ENCODE peak calls at places on chromosome 20, in five cellular contexts. Y is GM12878, P is HepG2, L is HEK293T, G is K562. Z is an unnamed sample.

GRCh38 chr20:62391165-62392076 is 4.5 kb downstream of the RPS21 start:
- DNase-seq in G (no peak), P (no peak), L (no peak), Y (no peak), Z (no peak)

GRCh38 chr20:44901972-44902371 is 7.9 kb upstream of the PABPC1L start:
- DNase-seq in G (no peak), P (no peak), Y (no peak), L (no peak), Z (no peak)

GRCh38 chr20:46583411-46584214 is 33.2 kb upstream of the OCSTAMP start:
- DNase-seq in L (no peak), P (no peak), Y (no peak), G (no peak), Z (no peak)

GRCh38 chr20:19764207-19764606 is 6.1 kb downstream of the RIN2 start:
- DNase-seq in G (no peak), P (no peak), Y (no peak), L (no peak), Z (no peak)

GRCh38 chr20:19828233-19828632 is 70.2 kb downstream of the RIN2 start:
- DNase-seq in L (no peak), P (peak), G (no peak), Y (peak), Z (no peak)

GRCh38 chr20:34626978-34627377 is 49.9 kb downstream of the PIGU start:
- DNase-seq in Y (no peak), L (no peak), G (no peak), P (no peak), Z (no peak)

GRCh38 chr20:36214684-36215256 is 21.5 kb upstream of the AAR2 start:
- DNase-seq in Y (no peak), L (peak), G (peak), P (peak), Z (peak)

GRCh38 chr20:53774487-53775203 is 181.0 kb upstream of the ZNF217 start:
- DNase-seq in L (no peak), G (no peak), Y (no peak), P (no peak), Z (no peak)

GRCh38 chr20:3900187-3900604 is 11.0 kb downstream of the PANK2 start:
- DNase-seq in Y (no peak), L (no peak), P (no peak), G (no peak), Z (no peak)

GRCh38 chr20:53847118-53847842 is 223.1 kb downstream of the BCAS1 start:
- DNase-seq in G (no peak), P (no peak), Y (no peak), L (no peak), Z (no peak)

GRCh38 chr20:36572701-36573102 is 695 bp upstream of the TGIF2 start:
- DNase-seq in Y (no peak), P (peak), G (peak), L (peak), Z (peak)

GRCh38 chr20:19077370-19078220 is 134.8 kb upstream of the SLC24A3 start:
- DNase-seq in Y (no peak), L (no peak), P (no peak), G (no peak), Z (no peak)

GRCh38 chr20:41329435-41330342 is 10.9 kb upstream of the LPIN3 start:
- DNase-seq in P (peak), Y (no peak), G (no peak), L (no peak), Z (no peak)

GRCh38 chr20:33664085-33664761 is 2.1 kb downstream of the C20orf144 start:
- DNase-seq in P (no peak), L (no peak), G (no peak), Y (no peak), Z (peak)

GRCh38 chr20:426564-426963 is 18.5 kb downstream of the RBCK1 start:
- DNase-seq in Y (no peak), L (no peak), G (no peak), P (no peak), Z (no peak)

GRCh38 chr20:13128173-13128572 is 92.9 kb upstream of the ISM1 start:
- DNase-seq in P (no peak), G (no peak), Y (no peak), L (no peak), Z (no peak)

GRCh38 chr20:3661060-3661820 is 2.0 kb downstream of the GFRA4 start:
- DNase-seq in P (no peak), L (no peak), Y (no peak), G (no peak), Z (peak)

GRCh38 chr20:40663991-40664880 is 24.8 kb downstream of the MAFB start:
- DNase-seq in L (no peak), G (no peak), Y (no peak), P (no peak), Z (no peak)

GRCh38 chr20:63100926-63101699 is 94.3 kb upstream of the BHLHE23 start:
- DNase-seq in Y (no peak), G (no peak), P (no peak), L (no peak), Z (no peak)

GRCh38 chr20:36741072-36741471 is 4.8 kb downstream of the NDRG3 start:
- DNase-seq in P (no peak), G (no peak), Y (no peak), L (no peak), Z (peak)

GRCh38 chr20:9617940-9618339 is 103.5 kb downstream of the LAMP5 start:
- DNase-seq in P (peak), L (peak), Y (no peak), G (no peak), Z (peak)

GRCh38 chr20:12152996-12153395 is 235.3 kb downstream of the BTBD3 start:
- DNase-seq in P (peak), G (no peak), Y (no peak), L (no peak), Z (no peak)

GRCh38 chr20:57695012-57695411 is 14.8 kb downstream of the PMEPA1 start:
- DNase-seq in L (no peak), Y (no peak), P (no peak), G (no peak), Z (no peak)

GRCh38 chr20:23080521-23080920 is 5.6 kb downstream of the CD93 start:
- DNase-seq in L (no peak), G (no peak), Y (no peak), P (no peak), Z (no peak)

GRCh38 chr20:1377984-1378742 is 14.7 kb downstream of the FKBP1A start:
- DNase-seq in G (no peak), P (peak), L (no peak), Y (no peak), Z (no peak)

GRCh38 chr20:35821807-35822242 is 50.0 kb downstream of the PHF20 start:
- DNase-seq in Y (no peak), P (peak), G (no peak), L (no peak), Z (no peak)

GRCh38 chr20:37837934-37838333 is 65.0 kb upstream of the VSTM2L start:
- DNase-seq in P (no peak), L (no peak), Y (no peak), G (no peak), Z (peak)

GRCh38 chr20:34941224-34941623 is 14.4 kb downstream of the GSS start:
- DNase-seq in G (no peak), P (no peak), Y (no peak), L (no peak), Z (no peak)

GRCh38 chr20:23094927-23095326 is 8.8 kb upstream of the CD93 start:
- DNase-seq in L (no peak), Y (no peak), P (no peak), G (no peak), Z (no peak)

GRCh38 chr20:53942121-53942816 is 128.1 kb downstream of the BCAS1 start:
- DNase-seq in P (no peak), L (no peak), Y (peak), G (no peak), Z (no peak)

GRCh38 chr20:58293453-58293852 is 16.1 kb upstream of the RAB22A start:
- DNase-seq in G (peak), L (peak), P (peak), Y (no peak), Z (peak)

GRCh38 chr20:11703119-11703518 is 214.6 kb upstream of the BTBD3 start:
- DNase-seq in P (no peak), G (no peak), L (no peak), Y (no peak), Z (no peak)

GRCh38 chr20:48056218-48056617 is 270.9 kb upstream of the SULF2 start:
- DNase-seq in L (no peak), Y (no peak), G (no peak), P (no peak), Z (no peak)

GRCh38 chr20:11814276-11814675 is 103.4 kb upstream of the BTBD3 start:
- DNase-seq in Y (no peak), L (no peak), P (no peak), G (no peak), Z (no peak)

GRCh38 chr20:30511322-30512030 is 746.0 kb upstream of the DEFB115 start:
- DNase-seq in Y (no peak), G (no peak), L (no peak), P (no peak), Z (no peak)

GRCh38 chr20:14189794-14190402 is 147.5 kb downstream of the FLRT3 start:
- DNase-seq in L (no peak), P (peak), G (no peak), Y (no peak), Z (peak)

GRCh38 chr20:22453244-22454080 is 130.9 kb downstream of the FOXA2 start:
- DNase-seq in G (peak), Y (no peak), L (peak), P (peak), Z (peak)

GRCh38 chr20:38872036-38872435 is 54.2 kb upstream of the FAM83D start:
- DNase-seq in L (no peak), P (no peak), G (no peak), Y (no peak), Z (no peak)

GRCh38 chr20:38872491-38873049 is 53.6 kb upstream of the FAM83D start:
- DNase-seq in L (no peak), G (no peak), P (no peak), Y (no peak), Z (no peak)

GRCh38 chr20:38873050-38873581 is 53.1 kb upstream of the FAM83D start:
- DNase-seq in L (no peak), Y (peak), P (no peak), G (no peak), Z (no peak)

GRCh38 chr20:38871560-38871953 is 54.7 kb upstream of the FAM83D start:
- DNase-seq in L (no peak), P (no peak), G (no peak), Y (no peak), Z (no peak)

DNA sequence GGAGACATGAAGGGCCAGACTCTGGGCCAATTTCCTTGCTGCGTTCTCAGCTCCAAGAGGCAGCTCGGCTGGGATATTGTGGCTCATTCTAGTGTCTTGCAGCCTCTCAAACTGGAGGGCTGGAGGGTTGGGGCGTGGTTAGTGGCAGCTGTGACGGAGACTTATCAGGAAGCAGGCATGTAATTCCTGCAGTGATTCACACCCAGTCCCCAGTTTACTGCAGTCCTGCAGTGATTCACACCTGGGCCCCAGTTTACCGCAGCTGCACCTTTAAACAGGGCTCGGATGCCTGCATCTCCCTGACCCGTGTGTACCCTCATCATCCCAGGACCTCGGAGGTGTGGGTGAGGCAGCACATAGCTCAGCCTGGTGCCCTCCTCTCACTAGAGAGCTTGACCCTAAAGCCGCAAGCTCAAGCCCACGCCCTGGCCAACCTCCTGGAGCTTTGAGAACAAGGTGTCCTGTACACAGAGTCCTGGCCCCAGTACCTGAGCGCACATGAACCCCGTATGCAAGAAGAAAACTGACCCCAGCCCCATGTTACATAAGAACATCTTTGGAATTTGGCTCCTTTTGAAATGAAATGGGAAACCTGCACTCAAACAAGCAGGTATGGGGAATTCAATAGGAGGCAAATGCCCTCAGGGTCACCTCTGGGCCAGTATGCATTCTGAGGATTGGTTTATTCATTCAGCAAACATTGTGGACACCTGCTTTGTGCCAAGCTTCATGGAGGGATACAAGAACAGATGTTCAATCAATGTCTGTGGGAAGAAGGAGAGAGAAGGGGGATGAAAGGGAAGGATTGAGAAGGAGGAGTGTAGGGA is 55.3 kb upstream of the FAM83D start:
- DNase-seq in P (no peak), Y (no peak), G (no peak), L (no peak), Z (no peak)
- TF ChIP-seq FOXM1 in P (no peak), Y (no peak), G (no peak), L (no peak), Z (no peak)

DNA sequence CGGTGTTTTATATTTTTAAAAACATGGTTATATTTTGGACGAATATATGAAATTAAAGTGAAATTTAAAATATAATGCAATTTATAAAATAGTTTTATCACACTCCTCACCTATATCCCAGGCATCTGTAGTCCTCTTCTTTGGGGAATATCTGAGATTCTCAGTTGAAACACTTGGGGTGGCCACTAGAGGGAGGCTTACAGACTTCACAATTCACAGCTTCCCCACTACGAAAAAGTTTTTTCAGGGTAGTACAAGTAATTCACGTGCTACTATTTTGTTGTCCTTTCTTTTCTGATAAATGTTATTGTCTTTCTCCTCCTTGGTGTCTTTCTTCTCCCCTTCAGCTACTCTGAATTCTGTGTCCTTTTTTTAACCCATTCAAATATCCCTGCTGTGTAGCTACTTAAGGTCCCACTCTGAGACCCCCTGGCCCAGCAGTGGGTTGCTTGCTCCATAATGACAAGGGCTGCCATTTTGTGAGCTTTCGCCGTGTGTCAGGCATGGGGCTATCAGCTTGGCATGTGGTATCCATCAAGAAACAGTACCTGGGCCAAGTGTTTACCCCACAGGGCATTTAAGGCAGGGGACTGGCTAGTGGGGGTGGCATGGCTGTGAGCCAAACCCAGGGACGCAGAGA is 43.6 kb upstream of the PHACTR3 start:
- DNase-seq in G (peak), L (peak), Y (no peak), P (peak), Z (peak)
- TF ChIP-seq FOXM1 in G (no peak), L (no peak), Y (no peak), P (no peak), Z (no peak)

DNA sequence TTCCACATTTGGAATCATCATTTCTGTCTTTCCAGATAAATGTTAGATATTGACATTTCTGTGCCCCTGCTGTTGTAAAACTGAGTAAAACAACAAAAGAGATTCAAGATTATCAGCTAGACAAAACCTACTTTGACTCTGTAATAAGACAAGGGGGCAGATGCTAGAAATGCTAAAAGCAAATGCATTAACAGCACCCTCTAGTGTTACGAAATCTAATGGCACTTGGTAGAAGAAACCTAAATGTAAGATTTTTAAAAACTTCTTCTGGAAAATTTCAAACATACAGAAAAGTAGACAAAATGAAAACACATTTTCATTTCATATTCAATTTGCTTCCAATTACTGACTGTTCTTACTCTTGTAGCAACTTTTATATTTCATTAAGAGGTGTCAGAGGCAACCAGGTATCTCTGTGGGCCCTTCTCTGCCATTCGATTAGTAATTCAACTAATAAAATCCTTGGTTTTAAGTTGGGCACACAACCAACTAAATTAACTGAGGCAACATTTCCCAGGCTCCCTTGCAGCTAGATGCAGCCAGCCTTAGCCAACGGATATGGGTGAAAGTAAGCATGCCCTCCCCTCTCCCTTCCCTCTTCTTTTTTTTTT is 45.0 kb downstream of the SLC23A2 start:
- DNase-seq in P (peak), G (peak), Y (no peak), L (no peak), Z (peak)
- TF ChIP-seq FOXM1 in P (no peak), G (no peak), Y (no peak), L (no peak), Z (no peak)

DNA sequence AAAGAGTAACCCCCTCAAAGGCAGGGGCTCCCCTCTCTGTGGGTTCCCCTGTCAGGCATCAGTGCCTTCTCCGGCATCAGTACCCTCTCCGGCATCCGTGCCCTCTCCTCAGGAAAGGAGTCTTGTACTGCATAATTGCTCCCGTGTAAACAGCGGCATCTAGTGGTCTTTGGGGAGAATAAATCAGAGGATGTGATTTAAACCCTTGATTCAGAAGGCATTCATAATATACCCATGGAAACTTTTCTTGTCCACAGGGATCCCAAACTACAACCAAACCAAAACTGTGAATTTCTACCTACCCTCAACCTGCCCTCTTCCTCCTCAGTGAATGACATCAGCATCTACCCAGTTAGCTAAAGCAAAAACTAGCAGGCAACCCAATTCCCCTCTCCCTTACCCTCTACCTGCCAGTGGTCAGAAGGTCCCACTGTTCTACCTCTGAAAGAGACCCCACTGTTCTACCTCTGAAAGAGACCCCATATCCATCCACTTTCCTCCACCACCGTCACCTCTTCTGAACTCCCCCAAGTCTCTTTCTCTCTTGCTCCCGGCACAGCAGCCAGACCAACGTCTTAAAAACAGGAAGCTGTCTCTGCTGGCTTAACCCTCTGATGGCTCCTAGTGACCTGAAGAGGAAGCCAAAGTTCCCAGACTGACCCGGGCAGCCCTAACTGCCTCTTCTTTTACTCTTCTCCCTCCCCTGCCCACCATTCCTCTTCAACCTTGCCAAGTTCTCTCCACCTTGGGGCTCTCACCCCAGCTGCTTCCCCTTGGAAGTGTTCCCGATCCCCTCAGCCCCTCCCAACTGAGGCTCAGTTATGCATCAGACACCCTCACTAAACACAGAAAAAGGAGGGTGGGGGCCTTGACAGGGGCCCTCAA is 27.2 kb downstream of the UBE2V1 start:
- DNase-seq in G (peak), L (peak), Y (no peak), P (peak), Z (peak)
- TF ChIP-seq FOXM1 in G (no peak), L (no peak), Y (no peak), P (no peak), Z (no peak)

DNA sequence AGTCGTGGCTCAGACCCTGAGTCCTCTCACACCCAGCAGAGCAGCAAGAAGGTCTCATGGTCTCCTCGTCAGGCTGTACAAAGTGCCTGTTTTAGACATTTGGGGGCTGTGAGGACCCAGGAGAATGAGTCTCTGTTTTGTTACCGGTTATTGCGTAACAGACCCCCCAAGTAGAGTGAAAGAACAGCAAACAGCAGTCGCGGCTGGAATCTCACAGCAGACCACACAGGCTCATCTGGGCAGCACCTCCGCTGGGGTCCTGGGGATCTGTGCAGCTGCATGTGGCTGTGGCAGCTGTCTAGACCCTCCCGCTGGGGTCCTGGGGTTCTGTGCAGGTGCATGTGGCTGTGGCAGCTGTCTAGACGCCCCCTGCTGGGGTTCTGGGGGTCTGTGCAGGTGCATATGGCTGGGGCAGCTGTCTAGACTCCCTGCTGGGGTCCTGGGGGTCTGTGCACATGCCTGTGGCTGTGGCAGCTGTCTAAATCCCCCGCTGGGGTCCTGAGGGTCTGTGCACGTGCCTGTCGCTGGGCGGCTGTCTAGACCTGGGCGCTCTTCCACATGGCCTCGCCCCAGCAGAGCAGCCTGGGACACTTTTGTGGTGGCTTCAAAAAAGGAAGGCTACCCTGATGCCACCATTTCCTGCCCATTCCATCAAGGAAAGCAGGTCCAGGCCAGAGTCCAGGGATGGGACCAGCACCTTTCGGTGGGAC is 24.7 kb downstream of the ENTPD6 start:
- DNase-seq in G (no peak), L (no peak), P (no peak), Y (no peak), Z (peak)
- TF ChIP-seq FOXM1 in G (no peak), L (no peak), P (no peak), Y (no peak), Z (no peak)

GRCh38 chr20:16758459-16759160 is 10.5 kb downstream of the OTOR start:
- DNase-seq in L (no peak), G (no peak), P (no peak), Y (no peak), Z (no peak)
- TF ChIP-seq FOXM1 in L (no peak), G (no peak), P (no peak), Y (no peak), Z (no peak)

Z was measured in SK-N-SH.